ENCODE peak calls at places on chromosome 18, in nine cellular contexts. M is activated CD4-positive, alpha-beta T cell treated with anti-CD3 and anti-CD28 coated beads, Interleukin-2, amount 10 ng/mL, durations not matched to agents 7 days and 5 days; W is posterior vena cava; N is kidney; C is GM19239; U is stimulated activated CD4-positive, alpha-beta T cell treated with anti-CD3 and anti-CD28 coated beads, Interleukin-2, amount 100 ng/mL, for 4 hours; R is NCI-H774; Y is A172; A is SW480. G is an unnamed sample.

GRCh38 chr18:45825258-45825744 is at the start of gene SIGLEC15:
- DNase-seq in M (no peak), W (peak), N (peak), C (no peak), U (no peak), R (no peak), Y (peak), A (no peak), G (peak)

GRCh38 chr18:69838620-69839411 is 108.9 kb downstream of the CD226 start:
- DNase-seq in M (no peak), W (no peak), N (no peak), C (no peak), U (no peak), R (no peak), Y (peak), A (peak), G (no peak)

GRCh38 chr18:39825485-39825884 is 2129.5 kb upstream of the PIK3C3 start:
- DNase-seq in M (no peak), W (no peak), N (no peak), C (no peak), U (no peak), R (no peak), Y (peak), A (no peak), G (no peak)

GRCh38 chr18:8252371-8252770 is 356.9 kb upstream of the RAB12 start:
- DNase-seq in M (no peak), W (no peak), N (no peak), C (no peak), U (no peak), R (no peak), Y (no peak), A (no peak), G (no peak)

GRCh38 chr18:31302991-31303390 is 15.0 kb upstream of the DSG1 start:
- DNase-seq in M (no peak), W (no peak), N (no peak), C (no peak), U (no peak), R (no peak), Y (no peak), A (peak), G (no peak)

GRCh38 chr18:58135806-58136331 is 91.8 kb downstream of the NEDD4L start:
- DNase-seq in M (peak), W (no peak), N (no peak), C (peak), U (peak), R (peak), Y (peak), A (peak), G (peak)

GRCh38 chr18:22838639-22839487 is 94.3 kb upstream of the RBBP8 start:
- DNase-seq in M (no peak), W (no peak), N (no peak), C (no peak), U (no peak), R (no peak), Y (no peak), A (no peak), G (no peak)

GRCh38 chr18:62341423-62341920 is 16.4 kb downstream of the TNFRSF11A start:
- DNase-seq in M (no peak), W (no peak), N (no peak), C (no peak), U (no peak), R (peak), Y (no peak), A (no peak), G (peak)

GRCh38 chr18:12282436-12283039 is 25.5 kb upstream of the TUBB6 start:
- DNase-seq in M (no peak), W (no peak), N (no peak), C (no peak), U (no peak), R (no peak), Y (peak), A (peak), G (no peak)